ENCODE peak calls at places on chromosomes 11 and 22, in five cellular contexts. One of them, this sample, is unnamed.

GRCh38 chr11:73229321-73230275 is 11.5 kb downstream of the P2RY2 start:
- DNase-seq in GF-D8: no peak
- DNase-seq in globus pallidus: no peak
- DNase-seq in effector CD4-positive, alpha-beta T cell: no peak
- DNase-seq in stimulated activated CD4-positive, alpha-beta T cell treated with anti-CD3 and anti-CD28 coated beads, Interleukin-15, amount 100 ng/mL, for 24 hours: no peak
- DNase-seq in this sample: no peak

GRCh38 chr11:68684385-68685356 is at the start of gene GAL:
- DNase-seq in GF-D8: no peak
- DNase-seq in globus pallidus: no peak
- DNase-seq in effector CD4-positive, alpha-beta T cell: no peak
- DNase-seq in stimulated activated CD4-positive, alpha-beta T cell treated with anti-CD3 and anti-CD28 coated beads, Interleukin-15, amount 100 ng/mL, for 24 hours: peak; percentile 51
- DNase-seq in this sample: no peak

GRCh38 chr11:118232659-118233058 is 7.8 kb upstream of the JAML start:
- DNase-seq in GF-D8: no peak
- DNase-seq in globus pallidus: no peak
- DNase-seq in effector CD4-positive, alpha-beta T cell: no peak
- DNase-seq in stimulated activated CD4-positive, alpha-beta T cell treated with anti-CD3 and anti-CD28 coated beads, Interleukin-15, amount 100 ng/mL, for 24 hours: peak; percentile 69
- DNase-seq in this sample: no peak

GRCh38 chr11:88886796-88887195 is 179.0 kb downstream of the GRM5 start:
- DNase-seq in GF-D8: no peak
- DNase-seq in globus pallidus: no peak
- DNase-seq in effector CD4-positive, alpha-beta T cell: peak; percentile 21
- DNase-seq in stimulated activated CD4-positive, alpha-beta T cell treated with anti-CD3 and anti-CD28 coated beads, Interleukin-15, amount 100 ng/mL, for 24 hours: peak; percentile 21
- DNase-seq in this sample: no peak

GRCh38 chr11:533586-534196 is 1.7 kb downstream of the HRAS start:
- DNase-seq in GF-D8: no peak
- DNase-seq in globus pallidus: no peak
- DNase-seq in effector CD4-positive, alpha-beta T cell: no peak
- DNase-seq in stimulated activated CD4-positive, alpha-beta T cell treated with anti-CD3 and anti-CD28 coated beads, Interleukin-15, amount 100 ng/mL, for 24 hours: no peak
- DNase-seq in this sample: no peak

GRCh38 chr22:31943976-31944699 is at the start of gene YWHAH:
- DNase-seq in GF-D8: peak; percentile 78
- DNase-seq in globus pallidus: peak; percentile 96
- DNase-seq in effector CD4-positive, alpha-beta T cell: peak; percentile 79
- DNase-seq in stimulated activated CD4-positive, alpha-beta T cell treated with anti-CD3 and anti-CD28 coated beads, Interleukin-15, amount 100 ng/mL, for 24 hours: peak; percentile 96
- DNase-seq in this sample: peak; percentile 51

GRCh38 chr11:86676533-86677154 is 4.2 kb upstream of the ME3 start:
- DNase-seq in GF-D8: no peak
- DNase-seq in globus pallidus: no peak
- DNase-seq in effector CD4-positive, alpha-beta T cell: no peak
- DNase-seq in stimulated activated CD4-positive, alpha-beta T cell treated with anti-CD3 and anti-CD28 coated beads, Interleukin-15, amount 100 ng/mL, for 24 hours: no peak
- DNase-seq in this sample: no peak

GRCh38 chr22:24315367-24315781 is 44.7 kb downstream of the SPECC1L start:
- DNase-seq in GF-D8: no peak
- DNase-seq in globus pallidus: no peak
- DNase-seq in effector CD4-positive, alpha-beta T cell: no peak
- DNase-seq in stimulated activated CD4-positive, alpha-beta T cell treated with anti-CD3 and anti-CD28 coated beads, Interleukin-15, amount 100 ng/mL, for 24 hours: no peak
- DNase-seq in this sample: no peak

GRCh38 chr11:44619931-44620725 is 54.7 kb downstream of the CD82 start:
- DNase-seq in GF-D8: no peak
- DNase-seq in globus pallidus: no peak
- DNase-seq in effector CD4-positive, alpha-beta T cell: no peak
- DNase-seq in stimulated activated CD4-positive, alpha-beta T cell treated with anti-CD3 and anti-CD28 coated beads, Interleukin-15, amount 100 ng/mL, for 24 hours: peak; percentile 1
- DNase-seq in this sample: no peak

GRCh38 chr11:47149781-47150180 is 26.9 kb downstream of the ARFGAP2 start:
- DNase-seq in GF-D8: no peak
- DNase-seq in globus pallidus: no peak
- DNase-seq in effector CD4-positive, alpha-beta T cell: no peak
- DNase-seq in stimulated activated CD4-positive, alpha-beta T cell treated with anti-CD3 and anti-CD28 coated beads, Interleukin-15, amount 100 ng/mL, for 24 hours: no peak
- DNase-seq in this sample: no peak

GRCh38 chr11:8282621-8283509 is 19.2 kb upstream of the LMO1 start:
- DNase-seq in GF-D8: no peak
- DNase-seq in globus pallidus: no peak
- DNase-seq in effector CD4-positive, alpha-beta T cell: no peak
- DNase-seq in stimulated activated CD4-positive, alpha-beta T cell treated with anti-CD3 and anti-CD28 coated beads, Interleukin-15, amount 100 ng/mL, for 24 hours: no peak
- DNase-seq in this sample: no peak

GRCh38 chr11:66720223-66720898 is 8.7 kb downstream of the SPTBN2 start:
- DNase-seq in GF-D8: no peak
- DNase-seq in globus pallidus: no peak
- DNase-seq in effector CD4-positive, alpha-beta T cell: no peak
- DNase-seq in stimulated activated CD4-positive, alpha-beta T cell treated with anti-CD3 and anti-CD28 coated beads, Interleukin-15, amount 100 ng/mL, for 24 hours: peak; percentile 71
- DNase-seq in this sample: peak; percentile 5

GRCh38 chr22:38112361-38112760 is 1.9 kb upstream of the BAIAP2L2 start:
- DNase-seq in GF-D8: no peak
- DNase-seq in globus pallidus: no peak
- DNase-seq in effector CD4-positive, alpha-beta T cell: no peak
- DNase-seq in stimulated activated CD4-positive, alpha-beta T cell treated with anti-CD3 and anti-CD28 coated beads, Interleukin-15, amount 100 ng/mL, for 24 hours: no peak
- DNase-seq in this sample: no peak

GRCh38 chr11:121754603-121755002 is 301.8 kb upstream of the SORL1-AS1 start:
- DNase-seq in GF-D8: no peak
- DNase-seq in globus pallidus: no peak
- DNase-seq in effector CD4-positive, alpha-beta T cell: no peak
- DNase-seq in stimulated activated CD4-positive, alpha-beta T cell treated with anti-CD3 and anti-CD28 coated beads, Interleukin-15, amount 100 ng/mL, for 24 hours: no peak
- DNase-seq in this sample: no peak

GRCh38 chr22:40076702-40077645 is 82.2 kb downstream of the FAM83F start:
- DNase-seq in GF-D8: peak; percentile 22
- DNase-seq in globus pallidus: no peak
- DNase-seq in effector CD4-positive, alpha-beta T cell: no peak
- DNase-seq in stimulated activated CD4-positive, alpha-beta T cell treated with anti-CD3 and anti-CD28 coated beads, Interleukin-15, amount 100 ng/mL, for 24 hours: no peak
- DNase-seq in this sample: no peak

GRCh38 chr22:43512279-43512678 is 100.5 kb downstream of the MPPED1 start:
- DNase-seq in GF-D8: no peak
- DNase-seq in globus pallidus: no peak
- DNase-seq in effector CD4-positive, alpha-beta T cell: no peak
- DNase-seq in stimulated activated CD4-positive, alpha-beta T cell treated with anti-CD3 and anti-CD28 coated beads, Interleukin-15, amount 100 ng/mL, for 24 hours: no peak
- DNase-seq in this sample: no peak

GRCh38 chr22:30287626-30288413 is 1.5 kb downstream of the CASTOR1 start:
- DNase-seq in GF-D8: peak; percentile 73
- DNase-seq in globus pallidus: peak; percentile 84
- DNase-seq in effector CD4-positive, alpha-beta T cell: peak; percentile 85
- DNase-seq in stimulated activated CD4-positive, alpha-beta T cell treated with anti-CD3 and anti-CD28 coated beads, Interleukin-15, amount 100 ng/mL, for 24 hours: peak; percentile 94
- DNase-seq in this sample: peak; percentile 57

GRCh38 chr11:76415073-76415472 is 29.7 kb upstream of the EMSY start:
- DNase-seq in GF-D8: no peak
- DNase-seq in globus pallidus: no peak
- DNase-seq in effector CD4-positive, alpha-beta T cell: no peak
- DNase-seq in stimulated activated CD4-positive, alpha-beta T cell treated with anti-CD3 and anti-CD28 coated beads, Interleukin-15, amount 100 ng/mL, for 24 hours: no peak
- DNase-seq in this sample: no peak

GRCh38 chr11:2097998-2098690 is 41.0 kb downstream of the IGF2 start:
- DNase-seq in GF-D8: no peak
- DNase-seq in globus pallidus: no peak
- DNase-seq in effector CD4-positive, alpha-beta T cell: no peak
- DNase-seq in stimulated activated CD4-positive, alpha-beta T cell treated with anti-CD3 and anti-CD28 coated beads, Interleukin-15, amount 100 ng/mL, for 24 hours: no peak
- DNase-seq in this sample: no peak

GRCh38 chr11:35362571-35362980 is 56.8 kb downstream of the SLC1A2 start:
- DNase-seq in GF-D8: no peak
- DNase-seq in globus pallidus: no peak
- DNase-seq in effector CD4-positive, alpha-beta T cell: no peak
- DNase-seq in stimulated activated CD4-positive, alpha-beta T cell treated with anti-CD3 and anti-CD28 coated beads, Interleukin-15, amount 100 ng/mL, for 24 hours: no peak
- DNase-seq in this sample: peak; percentile 74

GRCh38 chr22:44272330-44272729 is 40.4 kb downstream of the SHISAL1 start:
- DNase-seq in GF-D8: no peak
- DNase-seq in globus pallidus: peak; percentile 15
- DNase-seq in effector CD4-positive, alpha-beta T cell: no peak
- DNase-seq in stimulated activated CD4-positive, alpha-beta T cell treated with anti-CD3 and anti-CD28 coated beads, Interleukin-15, amount 100 ng/mL, for 24 hours: no peak
- DNase-seq in this sample: no peak

GRCh38 chr11:95682552-95682951 is 107.0 kb downstream of the FAM76B start:
- DNase-seq in GF-D8: no peak
- DNase-seq in globus pallidus: no peak
- DNase-seq in effector CD4-positive, alpha-beta T cell: no peak
- DNase-seq in stimulated activated CD4-positive, alpha-beta T cell treated with anti-CD3 and anti-CD28 coated beads, Interleukin-15, amount 100 ng/mL, for 24 hours: peak; percentile 55
- DNase-seq in this sample: no peak

This sample was measured in BJ.